ENCODE peak calls at places on chromosomes 6 and 20, in ten cellular contexts. C is spleen, W is suprapubic skin, N is stomach, K is upper lobe of left lung, T is transverse colon, L is sigmoid colon, Q is GM23338, M is Panc1, O is HCT116. A is an unnamed sample.

GRCh38 chr6:23091795-23092194 is 522.4 kb downstream of the HDGFL1 start:
- DNase-seq in C (no peak), W (no peak), N (no peak), K (no peak), T (no peak), L (no peak), Q (no peak), M (no peak), O (no peak), A (no peak)

GRCh38 chr6:100202417-100203194 is 208.6 kb upstream of the MCHR2 start:
- DNase-seq in C (no peak), W (no peak), N (no peak), K (no peak), T (no peak), L (no peak), Q (no peak), M (no peak), O (peak), A (no peak)

GRCh38 chr6:7157752-7158616 is 50.2 kb downstream of the RREB1 start:
- DNase-seq in C (no peak), W (no peak), N (no peak), K (no peak), T (no peak), L (no peak), Q (peak), M (no peak), O (no peak), A (no peak)

GRCh38 chr20:50331469-50332251 is 141.0 kb downstream of the CEBPB start:
- DNase-seq in C (peak), W (no peak), N (peak), K (peak), T (no peak), L (peak), Q (no peak), M (no peak), O (no peak), A (no peak)

GRCh38 chr20:53975761-53976160 is 94.6 kb downstream of the BCAS1 start:
- DNase-seq in C (no peak), W (no peak), N (no peak), K (no peak), T (no peak), L (no peak), Q (no peak), M (no peak), O (no peak), A (no peak)

GRCh38 chr6:26486358-26486757 is 13.7 kb upstream of the BTN1A1 start:
- DNase-seq in C (no peak), W (no peak), N (no peak), K (no peak), T (no peak), L (no peak), Q (no peak), M (no peak), O (no peak), A (no peak)

GRCh38 chr20:39879296-39879695 is 809.7 kb downstream of the MAFB start:
- DNase-seq in C (no peak), W (no peak), N (no peak), K (no peak), T (no peak), L (no peak), Q (no peak), M (no peak), O (no peak), A (no peak)

GRCh38 chr20:33554914-33555420 is 65.1 kb downstream of the CBFA2T2 start:
- DNase-seq in C (no peak), W (no peak), N (no peak), K (peak), T (no peak), L (no peak), Q (peak), M (peak), O (peak), A (no peak)

GRCh38 chr20:35837577-35838195 is 65.9 kb downstream of the PHF20 start:
- DNase-seq in C (no peak), W (no peak), N (no peak), K (no peak), T (no peak), L (no peak), Q (no peak), M (no peak), O (no peak), A (no peak)

GRCh38 chr6:108134213-108134973 is 31.4 kb upstream of the NR2E1 start:
- DNase-seq in C (no peak), W (no peak), N (no peak), K (no peak), T (no peak), L (no peak), Q (peak), M (no peak), O (no peak), A (no peak)

DNA sequence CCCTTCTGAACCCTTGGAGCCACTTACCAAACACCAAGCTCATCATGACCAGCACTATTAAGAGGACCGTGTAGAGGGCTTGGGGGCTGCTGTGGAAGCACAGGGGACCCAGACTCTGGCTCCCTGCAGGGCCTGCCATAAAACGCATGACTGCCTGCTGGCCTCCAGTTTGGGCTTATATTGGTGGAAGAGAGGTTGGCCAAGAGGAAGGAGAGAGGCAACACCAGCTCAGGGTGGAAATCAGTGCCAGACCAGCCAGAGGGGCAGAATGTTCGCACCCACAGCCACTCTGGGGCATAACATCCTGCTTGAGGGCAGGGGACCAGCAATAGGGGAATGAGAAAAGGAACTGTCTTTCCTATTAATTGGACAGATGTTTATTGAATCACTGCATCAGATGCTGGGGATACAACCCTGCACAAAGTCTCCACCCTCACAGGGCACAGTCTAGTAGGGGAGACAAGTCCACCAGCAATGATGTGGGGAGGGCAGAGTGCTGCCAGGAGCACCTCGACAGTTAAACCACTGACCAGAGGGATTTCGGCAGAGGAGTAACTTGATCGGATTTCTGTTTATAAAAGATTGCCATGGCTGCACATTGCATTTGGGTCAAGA is 534 bp downstream of the LY6G5C start:
- DNase-seq in C (no peak), W (no peak), N (no peak), K (no peak), T (no peak), L (no peak), Q (no peak), M (no peak), O (no peak), A (no peak)
- H3K4me3 ChIP-seq in C (no peak), W (peak), N (peak), K (no peak), T (peak), L (no peak), Q (peak), M (no peak), O (peak), A (peak)

GRCh38 chr6:43274916-43275597 is 23.0 kb upstream of the SLC22A7 start:
- DNase-seq in C (no peak), W (no peak), N (peak), K (no peak), T (peak), L (no peak), Q (peak), M (no peak), O (no peak), A (no peak)
- H3K27ac ChIP-seq in C (no peak), W (no peak), N (no peak), K (no peak), T (peak), L (peak), Q (no peak), M (no peak), O (no peak), A (no peak)

GRCh38 chr20:17845701-17846475 is 122.7 kb downstream of the SNX5 start:
- DNase-seq in C (no peak), W (no peak), N (no peak), K (peak), T (peak), L (peak), Q (no peak), M (no peak), O (no peak), A (no peak)
- TF ChIP-seq POLR2AphosphoS5 in C (peak), W (no peak), N (no peak), K (peak), T (no peak), L (no peak), Q (no peak), M (no peak), O (no peak), A (no peak)

GRCh38 chr6:3504938-3505735 is 48.3 kb upstream of the SLC22A23 start:
- DNase-seq in C (no peak), W (no peak), N (no peak), K (no peak), T (no peak), L (no peak), Q (no peak), M (no peak), O (no peak), A (no peak)
- H3K4me3 ChIP-seq in C (no peak), W (no peak), N (no peak), K (no peak), T (no peak), L (no peak), Q (no peak), M (no peak), O (no peak), A (no peak)

DNA sequence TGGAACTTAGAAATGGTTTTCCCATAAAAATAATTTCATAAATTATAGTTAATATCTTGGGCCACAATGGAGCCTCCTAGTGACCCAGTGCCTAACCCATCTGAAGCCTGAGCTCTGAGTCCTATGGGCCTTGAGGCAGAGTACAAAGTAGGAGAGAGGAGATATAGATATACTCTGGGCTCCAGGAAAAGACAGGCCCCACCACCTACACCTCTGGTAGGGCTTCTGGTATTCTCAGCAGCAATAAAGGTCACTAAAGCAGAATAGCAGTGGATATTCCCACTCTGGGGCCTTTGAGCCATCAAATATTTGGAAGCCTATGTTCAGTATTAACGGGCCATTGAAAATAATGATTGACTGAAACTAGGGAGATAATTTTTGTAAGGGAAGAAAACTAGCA is 24.1 kb downstream of the CYP39A1 start:
- DNase-seq in C (no peak), W (no peak), N (no peak), K (no peak), T (no peak), L (no peak), Q (no peak), M (no peak), O (no peak), A (no peak)
- H3K27ac ChIP-seq in C (no peak), W (no peak), N (no peak), K (no peak), T (no peak), L (no peak), Q (no peak), M (no peak), O (no peak), A (peak)

GRCh38 chr20:14888172-14888571 is 550.8 kb upstream of the FLRT3 start:
- DNase-seq in C (no peak), W (no peak), N (no peak), K (no peak), T (no peak), L (no peak), Q (no peak), M (no peak), O (no peak), A (no peak)

GRCh38 chr20:14892782-14893181 is 555.4 kb upstream of the FLRT3 start:
- DNase-seq in C (no peak), W (no peak), N (no peak), K (no peak), T (peak), L (no peak), Q (no peak), M (no peak), O (no peak), A (no peak)

GRCh38 chr20:14885661-14886060 is 548.2 kb upstream of the FLRT3 start:
- DNase-seq in C (no peak), W (no peak), N (no peak), K (no peak), T (no peak), L (no peak), Q (no peak), M (no peak), O (no peak), A (no peak)

GRCh38 chr20:14890713-14891112 is 553.3 kb upstream of the FLRT3 start:
- DNase-seq in C (no peak), W (no peak), N (no peak), K (no peak), T (no peak), L (no peak), Q (no peak), M (no peak), O (no peak), A (no peak)

GRCh38 chr20:14889503-14890125 is 552.2 kb upstream of the FLRT3 start:
- DNase-seq in C (no peak), W (no peak), N (no peak), K (no peak), T (no peak), L (no peak), Q (no peak), M (no peak), O (no peak), A (no peak)
- TF ChIP-seq POLR2AphosphoS5 in C (no peak), W (no peak), N (no peak), K (no peak), T (no peak), L (no peak), Q (no peak), M (no peak), O (no peak), A (no peak)

DNA sequence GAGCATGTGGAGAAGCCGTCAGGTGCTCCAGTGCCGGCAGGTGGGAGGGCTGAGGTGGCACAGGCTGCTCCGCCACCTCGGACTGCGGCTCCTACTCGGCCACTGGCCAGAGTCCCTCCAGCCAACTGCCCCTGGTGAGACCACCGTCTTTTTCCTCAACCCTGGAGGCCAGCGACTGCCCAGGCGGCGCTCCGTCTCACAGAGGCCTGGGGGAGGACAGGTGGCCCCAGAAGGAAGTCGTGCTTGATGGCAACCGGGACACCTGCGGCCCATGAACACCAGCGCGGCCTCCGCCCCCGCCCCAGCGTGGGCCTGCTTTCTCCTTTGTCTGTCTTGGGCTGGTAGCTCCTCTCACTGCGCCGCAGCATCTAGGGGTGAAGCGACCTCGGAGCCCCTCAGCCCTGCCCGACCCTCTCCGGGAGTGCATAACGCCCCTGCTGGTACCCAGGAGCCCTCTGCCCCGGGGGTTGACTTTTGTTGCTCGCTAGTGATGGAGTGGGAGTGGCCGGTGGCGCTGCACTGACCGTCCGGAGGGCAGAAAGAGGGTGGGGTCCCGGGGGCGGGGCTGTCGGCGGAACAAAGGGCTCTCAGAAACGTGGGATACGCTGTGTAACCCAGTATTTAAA is 706 bp upstream of the TUBB2B start:
- DNase-seq in C (peak), W (no peak), N (no peak), K (no peak), T (no peak), L (no peak), Q (peak), M (no peak), O (no peak), A (no peak)
- H3K4me3 ChIP-seq in C (no peak), W (peak), N (peak), K (no peak), T (peak), L (peak), Q (peak), M (peak), O (no peak), A (peak)

GRCh38 chr20:37986063-37986858 is 47.0 kb downstream of the TTI1 start:
- DNase-seq in C (no peak), W (no peak), N (peak), K (no peak), T (no peak), L (no peak), Q (no peak), M (no peak), O (no peak), A (no peak)
- H3K27ac ChIP-seq in C (no peak), W (no peak), N (peak), K (peak), T (peak), L (peak), Q (no peak), M (no peak), O (no peak), A (no peak)

GRCh38 chr6:9250852-9251251 is 815.5 kb upstream of the SLC35B3 start:
- DNase-seq in C (no peak), W (no peak), N (peak), K (peak), T (peak), L (no peak), Q (peak), M (peak), O (peak), A (peak)
- TF ChIP-seq POLR2AphosphoS5 in C (no peak), W (no peak), N (no peak), K (no peak), T (no peak), L (no peak), Q (no peak), M (peak), O (no peak), A (peak)

GRCh38 chr6:169215201-169215661 is 38.4 kb downstream of the THBS2 start:
- DNase-seq in C (no peak), W (no peak), N (no peak), K (no peak), T (no peak), L (peak), Q (no peak), M (no peak), O (no peak), A (no peak)
- H3K4me3 ChIP-seq in C (no peak), W (no peak), N (no peak), K (no peak), T (no peak), L (no peak), Q (no peak), M (no peak), O (no peak), A (peak)